ENCODE peak calls at places on chromosomes 5 and 9, in ten cellular contexts. A, M, J, Y, V, N, I, P, C and G are unnamed samples.

GRCh38 chr5:144028644-144029043 is 141.8 kb downstream of the YIPF5 start:
- DNase-seq in A (no peak), M (no peak), J (no peak), Y (no peak), V (no peak), N (peak), I (peak), P (no peak), C (no peak), G (no peak)

GRCh38 chr5:87195104-87195581 is 72.5 kb upstream of the RASA1 start:
- DNase-seq in A (no peak), M (peak), J (no peak), Y (peak), V (no peak), N (peak), I (peak), P (no peak), C (peak), G (no peak)

GRCh38 chr9:132694144-132694543 is 23.9 kb downstream of the GTF3C4 start:
- DNase-seq in A (no peak), M (no peak), J (no peak), Y (peak), V (no peak), N (peak), I (no peak), P (no peak), C (no peak), G (no peak)

GRCh38 chr5:129899454-129899853 is 4.8 kb upstream of the CHSY3 start:
- DNase-seq in A (no peak), M (no peak), J (no peak), Y (no peak), V (no peak), N (peak), I (no peak), P (no peak), C (no peak), G (no peak)

GRCh38 chr9:123358181-123358894 is 2.3 kb downstream of the CRB2 start:
- DNase-seq in A (no peak), M (no peak), J (no peak), Y (no peak), V (no peak), N (no peak), I (no peak), P (no peak), C (no peak), G (no peak)

GRCh38 chr9:98811051-98811650 is 3.7 kb downstream of the GALNT12 start:
- DNase-seq in A (no peak), M (no peak), J (no peak), Y (no peak), V (no peak), N (peak), I (peak), P (no peak), C (peak), G (no peak)

GRCh38 chr5:79581535-79581934 is 30.7 kb upstream of the TENT2 start:
- DNase-seq in A (no peak), M (no peak), J (no peak), Y (no peak), V (no peak), N (no peak), I (no peak), P (no peak), C (no peak), G (no peak)

GRCh38 chr5:69512740-69513260 is 20.2 kb downstream of the OCLN start:
- DNase-seq in A (no peak), M (no peak), J (no peak), Y (no peak), V (no peak), N (peak), I (peak), P (no peak), C (peak), G (no peak)

GRCh38 chr9:104923289-104923688 is 4.7 kb downstream of the ABCA1 start:
- DNase-seq in A (no peak), M (no peak), J (no peak), Y (peak), V (no peak), N (peak), I (no peak), P (no peak), C (no peak), G (no peak)

GRCh38 chr5:91257301-91257700 is 125.8 kb downstream of the ARRDC3 start:
- DNase-seq in A (no peak), M (no peak), J (no peak), Y (no peak), V (no peak), N (peak), I (no peak), P (no peak), C (no peak), G (no peak)

GRCh38 chr5:125457617-125458016 is 711.2 kb upstream of the ZNF608 start:
- DNase-seq in A (no peak), M (no peak), J (no peak), Y (no peak), V (no peak), N (no peak), I (no peak), P (no peak), C (no peak), G (no peak)

GRCh38 chr5:140926211-140926902 is at the start of gene PCDHAC1:
- DNase-seq in A (peak), M (peak), J (no peak), Y (no peak), V (no peak), N (peak), I (no peak), P (peak), C (peak), G (peak)

GRCh38 chr9:87603854-87604490 is 106.3 kb downstream of the DAPK1 start:
- DNase-seq in A (no peak), M (no peak), J (no peak), Y (no peak), V (no peak), N (no peak), I (no peak), P (no peak), C (no peak), G (no peak)

GRCh38 chr5:149288437-149288836 is 16.8 kb downstream of the AFAP1L1 start:
- DNase-seq in A (no peak), M (no peak), J (no peak), Y (no peak), V (no peak), N (no peak), I (no peak), P (no peak), C (no peak), G (peak)

GRCh38 chr9:4855861-4856260 is 63.1 kb downstream of the RCL1 start:
- DNase-seq in A (no peak), M (no peak), J (no peak), Y (no peak), V (no peak), N (peak), I (no peak), P (no peak), C (no peak), G (no peak)

GRCh38 chr9:86099695-86100364 is 472 bp upstream of the GOLM1 start:
- DNase-seq in A (peak), M (no peak), J (no peak), Y (peak), V (no peak), N (peak), I (no peak), P (peak), C (peak), G (peak)

GRCh38 chr5:57779383-57780223 is 297.0 kb upstream of the ACTBL2 start:
- DNase-seq in A (peak), M (no peak), J (no peak), Y (peak), V (no peak), N (peak), I (no peak), P (peak), C (peak), G (peak)

GRCh38 chr5:116068028-116068632 is 16.7 kb upstream of the COMMD10 start:
- DNase-seq in A (no peak), M (no peak), J (no peak), Y (peak), V (no peak), N (peak), I (no peak), P (peak), C (peak), G (peak)

GRCh38 chr5:106474066-106474465 is 1196.7 kb downstream of the EFNA5 start:
- DNase-seq in A (no peak), M (no peak), J (no peak), Y (no peak), V (no peak), N (no peak), I (no peak), P (no peak), C (no peak), G (no peak)

GRCh38 chr9:92654481-92655301 is 15.2 kb downstream of the IPPK start:
- DNase-seq in A (no peak), M (no peak), J (no peak), Y (no peak), V (peak), N (peak), I (no peak), P (no peak), C (peak), G (no peak)

GRCh38 chr5:169169786-169170185 is 131.2 kb downstream of the SLIT3 start:
- DNase-seq in A (no peak), M (no peak), J (no peak), Y (no peak), V (no peak), N (no peak), I (no peak), P (no peak), C (no peak), G (peak)

GRCh38 chr9:112898872-112899281 is 8.2 kb upstream of the SLC46A2 start:
- DNase-seq in A (no peak), M (no peak), J (no peak), Y (peak), V (no peak), N (no peak), I (no peak), P (no peak), C (no peak), G (no peak)

GRCh38 chr9:126588491-126589168 is 25.1 kb upstream of the LMX1B start:
- DNase-seq in A (no peak), M (no peak), J (no peak), Y (no peak), V (no peak), N (no peak), I (no peak), P (no peak), C (no peak), G (no peak)

GRCh38 chr9:68672215-68672614 is 32.8 kb upstream of the PIP5K1B start:
- DNase-seq in A (no peak), M (no peak), J (no peak), Y (no peak), V (no peak), N (no peak), I (no peak), P (no peak), C (no peak), G (no peak)

GRCh38 chr9:120733190-120733589 is 18.9 kb upstream of the MEGF9 start:
- DNase-seq in A (no peak), M (no peak), J (peak), Y (no peak), V (no peak), N (peak), I (no peak), P (no peak), C (no peak), G (no peak)

GRCh38 chr5:132019337-132019736 is 7.9 kb upstream of the ACSL6 start:
- DNase-seq in A (no peak), M (no peak), J (no peak), Y (no peak), V (no peak), N (no peak), I (no peak), P (no peak), C (no peak), G (no peak)

GRCh38 chr9:137369911-137370630 is 52.9 kb downstream of the EXD3 start:
- DNase-seq in A (peak), M (no peak), J (no peak), Y (no peak), V (no peak), N (no peak), I (no peak), P (no peak), C (no peak), G (no peak)

GRCh38 chr5:133734916-133735315 is 122.6 kb upstream of the FSTL4 start:
- DNase-seq in A (no peak), M (no peak), J (no peak), Y (no peak), V (no peak), N (no peak), I (no peak), P (no peak), C (no peak), G (no peak)

GRCh38 chr5:66933066-66933465 is 263.5 kb downstream of the CD180 start:
- DNase-seq in A (no peak), M (no peak), J (no peak), Y (no peak), V (peak), N (peak), I (peak), P (no peak), C (peak), G (no peak)

GRCh38 chr9:112761912-112762651 is 11.5 kb downstream of the SNX30 start:
- DNase-seq in A (no peak), M (no peak), J (no peak), Y (no peak), V (no peak), N (peak), I (no peak), P (no peak), C (no peak), G (no peak)

GRCh38 chr9:38178282-38178681 is 109.3 kb upstream of the SHB start:
- DNase-seq in A (no peak), M (no peak), J (no peak), Y (no peak), V (no peak), N (no peak), I (no peak), P (no peak), C (peak), G (no peak)

DNA sequence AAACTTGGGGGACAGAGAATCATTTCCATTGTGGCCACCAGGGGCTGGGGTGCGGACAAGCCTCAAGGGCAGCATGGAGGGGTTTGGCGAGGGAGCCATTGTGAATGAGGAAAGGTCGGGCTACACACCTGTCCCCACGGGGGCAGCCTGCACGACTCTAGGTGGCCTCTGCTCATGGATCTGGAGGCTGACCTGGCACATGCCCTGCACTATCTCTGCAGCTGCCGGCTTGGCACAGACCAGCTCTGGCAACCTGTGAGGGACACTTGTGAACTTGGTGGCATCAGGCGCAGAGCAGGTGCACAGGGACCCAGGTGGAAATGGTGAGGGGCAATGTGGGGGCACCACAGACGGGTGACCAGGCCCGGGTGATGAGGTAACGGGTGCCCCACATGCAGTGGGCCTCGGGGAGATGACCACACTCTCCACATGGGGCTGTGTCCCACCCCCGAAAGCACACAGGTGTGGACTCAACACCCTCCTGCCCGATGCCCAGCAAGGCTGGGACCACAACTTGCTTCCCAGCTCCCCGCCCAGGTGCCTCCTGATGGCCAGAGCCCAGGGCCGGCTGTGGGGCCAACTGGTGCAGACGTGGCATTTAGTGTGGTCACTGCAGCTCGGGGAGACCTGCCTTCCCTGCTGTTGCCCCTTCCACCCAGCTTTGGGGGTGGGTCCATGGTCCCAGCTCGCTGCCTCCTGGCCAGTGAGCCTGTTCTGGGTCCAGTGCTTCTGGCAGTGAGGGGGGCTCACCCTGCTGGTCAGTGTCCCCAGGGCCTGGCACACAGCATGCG is 60.9 kb upstream of the UBAC1 start:
- DNase-seq in A (peak), M (no peak), J (no peak), Y (no peak), V (no peak), N (no peak), I (no peak), P (no peak), C (no peak), G (no peak)
- TF ChIP-seq CTCF in A (no peak), M (no peak), J (no peak), Y (no peak), V (no peak), N (no peak), I (no peak), P (no peak), C (no peak), G (peak)

DNA sequence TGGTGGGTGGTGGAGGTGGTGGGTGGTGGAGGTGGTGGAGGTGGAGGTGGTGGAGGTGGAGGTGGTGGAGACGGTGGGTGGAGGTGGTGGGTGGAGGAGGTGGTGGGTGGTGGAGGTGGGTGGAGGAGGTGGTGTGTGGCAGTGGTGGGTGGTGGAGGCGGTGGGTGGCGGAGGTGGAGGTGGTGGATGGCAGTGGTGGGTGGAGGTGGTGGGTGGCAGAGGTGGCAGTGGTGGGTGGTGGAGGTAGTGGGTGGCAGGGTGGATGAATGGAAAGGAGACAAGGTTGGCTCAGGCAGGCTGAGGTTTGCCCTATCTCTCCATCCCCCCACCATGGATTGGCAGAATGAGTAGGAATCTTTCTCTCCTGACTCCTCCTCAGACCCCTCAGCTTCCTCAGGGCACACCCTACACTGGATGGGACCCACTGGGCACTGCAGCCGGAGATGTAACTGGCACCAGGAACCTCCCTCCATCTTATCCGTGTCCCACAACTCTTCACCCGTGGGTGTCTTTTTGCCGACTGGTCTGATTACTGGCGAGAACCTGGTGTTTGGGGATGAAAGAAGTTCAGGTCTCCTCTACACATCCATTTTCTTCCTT is 166.3 kb downstream of the C9orf50 start:
- DNase-seq in A (no peak), M (no peak), J (no peak), Y (no peak), V (no peak), N (no peak), I (no peak), P (no peak), C (no peak), G (no peak)
- TF ChIP-seq CTCF in A (no peak), M (no peak), J (no peak), Y (no peak), V (no peak), N (no peak), I (no peak), P (no peak), C (no peak), G (no peak)

GRCh38 chr5:135203593-135204036 is 169.6 kb upstream of the PITX1 start:
- DNase-seq in A (no peak), M (no peak), J (no peak), Y (peak), V (no peak), N (peak), I (no peak), P (no peak), C (no peak), G (no peak)
- TF ChIP-seq CTCF in A (peak), M (peak), J (peak), Y (peak), V (peak), N (peak), I (peak), P (peak), C (peak), G (peak)

GRCh38 chr5:81838307-81838906 is 87.5 kb upstream of the SSBP2 start:
- DNase-seq in A (no peak), M (no peak), J (no peak), Y (peak), V (no peak), N (peak), I (no peak), P (peak), C (no peak), G (no peak)
- TF ChIP-seq CTCF in A (peak), M (peak), J (peak), Y (peak), V (peak), N (peak), I (peak), P (peak), C (no peak), G (peak)

GRCh38 chr5:80959768-80960442 is at the start of gene RASGRF2:
- DNase-seq in A (peak), M (no peak), J (no peak), Y (no peak), V (no peak), N (no peak), I (no peak), P (peak), C (peak), G (peak)

GRCh38 chr5:80962630-80963520 is 2.7 kb downstream of the RASGRF2 start:
- DNase-seq in A (no peak), M (no peak), J (no peak), Y (no peak), V (no peak), N (no peak), I (no peak), P (no peak), C (no peak), G (no peak)

GRCh38 chr5:80961376-80962281 is 1.5 kb downstream of the RASGRF2 start:
- DNase-seq in A (no peak), M (no peak), J (no peak), Y (peak), V (no peak), N (no peak), I (no peak), P (peak), C (no peak), G (peak)

GRCh38 chr5:80959138-80959537 is 1.0 kb upstream of the RASGRF2 start:
- DNase-seq in A (no peak), M (no peak), J (no peak), Y (no peak), V (no peak), N (no peak), I (no peak), P (no peak), C (no peak), G (no peak)

GRCh38 chr5:80960531-80961375 is 590 bp downstream of the RASGRF2 start:
- DNase-seq in A (peak), M (peak), J (no peak), Y (no peak), V (no peak), N (no peak), I (no peak), P (peak), C (peak), G (peak)
- TF ChIP-seq CTCF in A (no peak), M (no peak), J (no peak), Y (no peak), V (no peak), N (no peak), I (no peak), P (peak), C (peak), G (no peak)